ENCODE peak calls at places on chromosome 1, in six cellular contexts. J, E, A, M, F and B are unnamed samples.

GRCh38 chr1:228420968-228421826 is 4.5 kb upstream of the TRIM17 start:
- DNase-seq in J (no peak), E (no peak), A (no peak), M (no peak), F (no peak), B (no peak)

GRCh38 chr1:91513160-91513559 is 12.5 kb downstream of the CDC7 start:
- DNase-seq in J (peak; percentile 12), E (no peak), A (no peak), M (no peak), F (no peak), B (no peak)

GRCh38 chr1:218501073-218501612 is 156.0 kb downstream of the TGFB2 start:
- DNase-seq in J (no peak), E (no peak), A (no peak), M (no peak), F (no peak), B (no peak)

GRCh38 chr1:90393025-90393424 is 324.1 kb downstream of the BARHL2 start:
- DNase-seq in J (no peak), E (no peak), A (no peak), M (no peak), F (no peak), B (no peak)

GRCh38 chr1:58754683-58755467 is 29.0 kb downstream of the JUN start:
- DNase-seq in J (no peak), E (no peak), A (no peak), M (no peak), F (no peak), B (no peak)

GRCh38 chr1:234643111-234643849 is 33.3 kb upstream of the IRF2BP2 start:
- DNase-seq in J (no peak), E (no peak), A (no peak), M (no peak), F (peak; percentile 84), B (no peak)

GRCh38 chr1:28278763-28279162 is 19.4 kb downstream of the SESN2 start:
- DNase-seq in J (no peak), E (no peak), A (no peak), M (no peak), F (no peak), B (no peak)

GRCh38 chr1:176568185-176568584 is 105.2 kb downstream of the PAPPA2 start:
- DNase-seq in J (no peak), E (no peak), A (no peak), M (no peak), F (no peak), B (no peak)

GRCh38 chr1:198155253-198155652 is 1.5 kb upstream of the NEK7 start:
- DNase-seq in J (no peak), E (no peak), A (peak; percentile 54), M (no peak), F (no peak), B (no peak)

GRCh38 chr1:74733616-74734484 is 898 bp downstream of the TYW3 start:
- DNase-seq in J (peak; percentile 78), E (no peak), A (peak; percentile 82), M (peak; percentile 33), F (no peak), B (no peak)

GRCh38 chr1:234969630-234970370 is 158.8 kb downstream of the TOMM20 start:
- DNase-seq in J (peak; percentile 71), E (peak; percentile 76), A (peak; percentile 73), M (peak; percentile 88), F (peak; percentile 79), B (peak; percentile 67)

GRCh38 chr1:17676387-17677060 is 78.6 kb upstream of the ACTL8 start:
- DNase-seq in J (no peak), E (no peak), A (no peak), M (no peak), F (no peak), B (no peak)

GRCh38 chr1:189131576-189131975 is 1346.1 kb downstream of the BRINP3 start:
- DNase-seq in J (no peak), E (no peak), A (no peak), M (no peak), F (no peak), B (no peak)

GRCh38 chr1:1629430-1630190 is 2.4 kb upstream of the MMP23B start:
- DNase-seq in J (no peak), E (peak; percentile 38), A (no peak), M (no peak), F (peak; percentile 78), B (peak; percentile 63)

GRCh38 chr1:77536813-77537212 is 145.6 kb downstream of the ZZZ3 start:
- DNase-seq in J (no peak), E (no peak), A (peak; percentile 89), M (peak; percentile 92), F (no peak), B (no peak)

GRCh38 chr1:77540501-77541161 is 141.8 kb downstream of the ZZZ3 start:
- DNase-seq in J (no peak), E (no peak), A (peak; percentile 43), M (no peak), F (no peak), B (no peak)

GRCh38 chr1:77539510-77540142 is 142.8 kb downstream of the ZZZ3 start:
- DNase-seq in J (no peak), E (no peak), A (peak; percentile 70), M (peak; percentile 49), F (no peak), B (no peak)

GRCh38 chr1:77541162-77541545 is 141.3 kb downstream of the ZZZ3 start:
- DNase-seq in J (no peak), E (no peak), A (no peak), M (no peak), F (no peak), B (no peak)

GRCh38 chr1:77538956-77539509 is 143.4 kb downstream of the ZZZ3 start:
- DNase-seq in J (no peak), E (no peak), A (peak; percentile 83), M (peak; percentile 83), F (no peak), B (peak; percentile 35)
- H3K27ac ChIP-seq in J (no peak overlapping the region), E (peak overlapping the region; percentile 52), A (peak overlapping the region; percentile 95), M (peak overlapping the region; percentile 99), F (no peak overlapping the region), B (peak overlapping the region; percentile 24)

GRCh38 chr1:214553142-214553710 is 1.8 kb upstream of the PTPN14 start:
- DNase-seq in J (no peak), E (no peak), A (no peak), M (no peak), F (no peak), B (no peak)

GRCh38 chr1:214550339-214551051 is 907 bp downstream of the PTPN14 start:
- DNase-seq in J (no peak), E (no peak), A (no peak), M (no peak), F (no peak), B (no peak)

GRCh38 chr1:214552174-214552608 is 789 bp upstream of the PTPN14 start:
- DNase-seq in J (peak; percentile 56), E (peak; percentile 36), A (peak; percentile 23), M (no peak), F (peak; percentile 82), B (peak; percentile 56)

GRCh38 chr1:214551052-214551435 is 358 bp downstream of the PTPN14 start:
- DNase-seq in J (peak; percentile 55), E (peak; percentile 69), A (no peak), M (no peak), F (peak; percentile 75), B (peak; percentile 84)

GRCh38 chr1:214551436-214552173 is at the start of gene PTPN14:
- DNase-seq in J (peak; percentile 97), E (peak; percentile 89), A (peak; percentile 91), M (peak; percentile 87), F (peak; percentile 93), B (peak; percentile 90)
- TF ChIP-seq CTCF in J (peak; percentile 47), E (no peak), A (peak; percentile 62), M (peak; percentile 51), F (peak; percentile 44), B (peak; percentile 58)

DNA sequence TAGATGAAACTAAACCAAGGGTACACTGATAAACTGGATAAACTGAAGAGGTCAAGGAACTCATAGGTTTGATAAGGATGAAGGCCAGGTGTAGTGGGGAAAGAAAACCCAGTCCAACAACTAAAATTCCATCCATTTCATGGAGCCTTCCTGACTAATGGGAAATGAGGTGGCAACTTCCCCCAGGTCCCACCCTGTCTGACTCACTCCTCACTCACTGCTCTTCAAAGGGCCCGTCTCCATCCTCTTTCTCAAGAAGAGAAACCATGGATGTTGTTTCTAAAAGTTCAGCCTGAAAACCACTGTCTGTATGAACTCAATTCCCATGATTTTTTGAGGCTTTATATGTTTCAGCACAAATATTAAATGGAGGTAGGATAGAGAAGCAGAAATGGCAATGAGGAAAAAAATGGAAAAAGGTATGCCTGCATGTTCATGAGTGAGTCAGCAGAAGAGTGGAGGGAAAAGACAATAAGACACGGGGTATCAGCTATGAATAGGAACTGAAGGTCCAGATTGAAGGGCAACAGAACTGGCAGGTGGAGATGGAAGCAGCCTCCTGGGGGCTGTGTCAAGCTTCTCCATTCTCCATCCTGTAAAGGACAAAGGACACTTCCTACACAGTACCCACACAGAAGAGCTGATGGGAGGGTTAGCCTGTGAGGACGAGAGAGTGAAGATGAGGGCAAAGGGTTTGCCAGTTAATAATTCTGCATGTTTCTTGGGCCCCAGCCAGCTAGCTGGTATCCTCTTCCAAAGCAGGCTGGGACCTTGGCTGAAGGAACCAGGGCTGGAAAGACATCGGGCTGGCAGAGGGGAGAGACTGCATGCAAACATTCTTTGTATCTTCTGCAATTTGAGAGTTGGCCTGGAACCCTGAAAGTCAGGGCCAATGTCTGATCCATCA is 5.5 kb upstream of the ELOVL1 start:
- DNase-seq in J (no peak), E (no peak), A (peak; percentile 63), M (no peak), F (no peak), B (no peak)
- H3K4me3 ChIP-seq in J (no peak overlapping the region), E (no peak overlapping the region), A (no peak overlapping the region), M (no peak overlapping the region), F (no peak overlapping the region), B (no peak overlapping the region)

DNA sequence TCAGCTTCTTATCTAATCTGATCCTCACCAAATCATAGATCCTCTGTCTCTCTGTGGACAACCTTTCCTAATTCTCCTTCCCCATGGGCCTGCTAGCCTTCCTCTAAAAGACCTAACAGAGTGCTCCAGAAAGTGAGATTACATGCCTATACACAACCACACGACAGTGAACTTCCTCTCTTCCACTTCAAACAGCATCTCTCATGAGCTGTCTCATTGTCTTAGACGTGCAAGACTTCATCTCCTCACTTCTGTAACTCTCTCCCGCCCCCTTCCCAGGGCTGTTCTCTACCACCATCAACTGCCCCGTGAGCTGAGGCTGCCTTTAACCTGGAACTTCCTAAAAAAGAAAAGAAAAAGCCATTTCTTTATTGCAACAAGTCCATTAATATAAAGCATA is 14.1 kb upstream of the A3GALT2 start:
- DNase-seq in J (no peak), E (no peak), A (no peak), M (no peak), F (no peak), B (no peak)
- H3K27ac ChIP-seq in J (no peak overlapping the region), E (no peak overlapping the region), A (peak overlapping the region; percentile 36), M (no peak overlapping the region), F (peak overlapping the region; percentile 65), B (peak overlapping the region; percentile 98)

DNA sequence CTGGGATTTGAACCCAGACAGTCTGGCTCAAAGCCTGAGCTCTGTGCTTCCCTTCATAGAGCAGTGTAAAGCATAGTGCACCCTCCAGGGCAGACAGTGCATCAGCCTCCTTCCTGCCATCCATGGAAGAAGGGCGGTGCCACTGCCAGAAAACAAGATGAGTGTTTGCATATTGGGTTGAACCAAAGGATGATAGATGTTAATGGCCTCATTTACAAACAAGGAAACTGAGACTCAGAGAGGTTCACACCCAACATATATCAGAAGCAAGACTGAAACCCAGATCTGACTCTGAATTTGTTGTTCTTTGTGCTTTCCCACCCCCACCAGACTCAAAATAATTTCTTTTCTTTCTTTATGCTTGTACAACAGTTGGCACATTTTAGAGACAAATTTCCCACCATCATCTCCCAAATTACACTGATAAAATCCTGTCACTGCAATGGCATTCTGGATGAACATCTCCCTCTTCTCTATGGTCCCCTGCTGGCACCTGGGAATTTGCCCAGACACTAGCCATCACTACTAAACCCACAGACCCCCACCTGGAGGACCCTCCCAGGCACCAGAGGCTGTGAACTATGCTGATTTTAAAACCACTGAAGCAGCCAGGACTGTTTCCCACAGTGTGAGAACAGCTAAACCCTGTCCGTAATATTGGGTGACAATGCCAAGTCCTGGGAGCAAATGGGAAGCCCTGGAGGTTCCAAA is 45.4 kb upstream of the MPZL1 start:
- DNase-seq in J (no peak), E (no peak), A (no peak), M (no peak), F (no peak), B (no peak)
- TF ChIP-seq CTCF in J (no peak), E (no peak), A (no peak), M (no peak), F (no peak), B (no peak)